ENCODE peak calls at places on chromosomes 6 and 20, in seven cellular contexts. One of them, this sample, is unnamed.

GRCh38 chr20:47992021-47992467 is 206.8 kb upstream of the SULF2 start:
- DNase-seq in dorsolateral prefrontal cortex: no peak
- DNase-seq in neural crest cell: no peak
- DNase-seq in stimulated activated CD8-positive, alpha-beta memory T cell treated with anti-CD3 and anti-CD28 coated beads, Interleukin-15, amount 100 ng/mL, for 24 hours: no peak
- DNase-seq in NCI-H1092: no peak
- DNase-seq in NCI-H1048: no peak
- DNase-seq in upper lobe of right lung: no peak
- DNase-seq in this sample: no peak

GRCh38 chr20:37567671-37568588 is 40.3 kb upstream of the BLCAP start:
- DNase-seq in neural crest cell: no peak
- DNase-seq in dorsolateral prefrontal cortex: no peak
- DNase-seq in upper lobe of right lung: no peak
- DNase-seq in NCI-H1048: no peak
- DNase-seq in NCI-H1092: peak
- DNase-seq in stimulated activated CD8-positive, alpha-beta memory T cell treated with anti-CD3 and anti-CD28 coated beads, Interleukin-15, amount 100 ng/mL, for 24 hours: no peak
- DNase-seq in this sample: peak

GRCh38 chr6:137358273-137358672 is 135.9 kb downstream of the OLIG3 start:
- DNase-seq in NCI-H1048: no peak
- DNase-seq in upper lobe of right lung: no peak
- DNase-seq in NCI-H1092: no peak
- DNase-seq in dorsolateral prefrontal cortex: no peak
- DNase-seq in neural crest cell: no peak
- DNase-seq in stimulated activated CD8-positive, alpha-beta memory T cell treated with anti-CD3 and anti-CD28 coated beads, Interleukin-15, amount 100 ng/mL, for 24 hours: no peak
- DNase-seq in this sample: no peak

GRCh38 chr6:39209360-39209811 is 19.9 kb downstream of the KCNK5 start:
- DNase-seq in dorsolateral prefrontal cortex: no peak
- DNase-seq in neural crest cell: no peak
- DNase-seq in upper lobe of right lung: no peak
- DNase-seq in NCI-H1048: no peak
- DNase-seq in stimulated activated CD8-positive, alpha-beta memory T cell treated with anti-CD3 and anti-CD28 coated beads, Interleukin-15, amount 100 ng/mL, for 24 hours: no peak
- DNase-seq in NCI-H1092: no peak
- DNase-seq in this sample: no peak

GRCh38 chr20:35953411-35954199 is 697 bp downstream of the SCAND1 start:
- DNase-seq in neural crest cell: peak
- DNase-seq in stimulated activated CD8-positive, alpha-beta memory T cell treated with anti-CD3 and anti-CD28 coated beads, Interleukin-15, amount 100 ng/mL, for 24 hours: peak
- DNase-seq in upper lobe of right lung: peak
- DNase-seq in dorsolateral prefrontal cortex: peak
- DNase-seq in NCI-H1048: no peak
- DNase-seq in NCI-H1092: peak
- DNase-seq in this sample: peak

GRCh38 chr6:111731404-111732195 is 125.9 kb upstream of the TRAF3IP2 start:
- DNase-seq in dorsolateral prefrontal cortex: no peak
- DNase-seq in NCI-H1092: no peak
- DNase-seq in stimulated activated CD8-positive, alpha-beta memory T cell treated with anti-CD3 and anti-CD28 coated beads, Interleukin-15, amount 100 ng/mL, for 24 hours: no peak
- DNase-seq in NCI-H1048: no peak
- DNase-seq in neural crest cell: peak
- DNase-seq in upper lobe of right lung: no peak
- DNase-seq in this sample: no peak

GRCh38 chr6:41370488-41371111 is 35.2 kb downstream of the NCR2 start:
- DNase-seq in dorsolateral prefrontal cortex: no peak
- DNase-seq in stimulated activated CD8-positive, alpha-beta memory T cell treated with anti-CD3 and anti-CD28 coated beads, Interleukin-15, amount 100 ng/mL, for 24 hours: no peak
- DNase-seq in neural crest cell: no peak
- DNase-seq in upper lobe of right lung: no peak
- DNase-seq in NCI-H1048: no peak
- DNase-seq in NCI-H1092: no peak
- DNase-seq in this sample: no peak

GRCh38 chr6:40083141-40083920 is 149.1 kb upstream of the MOCS1 start:
- DNase-seq in NCI-H1048: no peak
- DNase-seq in neural crest cell: no peak
- DNase-seq in upper lobe of right lung: no peak
- DNase-seq in NCI-H1092: no peak
- DNase-seq in dorsolateral prefrontal cortex: no peak
- DNase-seq in stimulated activated CD8-positive, alpha-beta memory T cell treated with anti-CD3 and anti-CD28 coated beads, Interleukin-15, amount 100 ng/mL, for 24 hours: no peak
- DNase-seq in this sample: no peak

GRCh38 chr20:61430228-61430624 is 178.2 kb downstream of the CDH4 start:
- DNase-seq in upper lobe of right lung: peak
- DNase-seq in stimulated activated CD8-positive, alpha-beta memory T cell treated with anti-CD3 and anti-CD28 coated beads, Interleukin-15, amount 100 ng/mL, for 24 hours: no peak
- DNase-seq in NCI-H1092: no peak
- DNase-seq in dorsolateral prefrontal cortex: no peak
- DNase-seq in NCI-H1048: no peak
- DNase-seq in neural crest cell: no peak
- DNase-seq in this sample: no peak

GRCh38 chr6:85620308-85620707 is 22.4 kb downstream of the SYNCRIP start:
- DNase-seq in NCI-H1092: no peak
- DNase-seq in stimulated activated CD8-positive, alpha-beta memory T cell treated with anti-CD3 and anti-CD28 coated beads, Interleukin-15, amount 100 ng/mL, for 24 hours: no peak
- DNase-seq in upper lobe of right lung: no peak
- DNase-seq in NCI-H1048: no peak
- DNase-seq in dorsolateral prefrontal cortex: no peak
- DNase-seq in neural crest cell: no peak
- DNase-seq in this sample: no peak

GRCh38 chr20:32510120-32510600 is 75.0 kb downstream of the NOL4L start:
- DNase-seq in NCI-H1048: no peak
- DNase-seq in neural crest cell: no peak
- DNase-seq in stimulated activated CD8-positive, alpha-beta memory T cell treated with anti-CD3 and anti-CD28 coated beads, Interleukin-15, amount 100 ng/mL, for 24 hours: no peak
- DNase-seq in upper lobe of right lung: no peak
- DNase-seq in dorsolateral prefrontal cortex: no peak
- DNase-seq in NCI-H1092: no peak
- DNase-seq in this sample: no peak

GRCh38 chr6:44000164-44000842 is 126.9 kb downstream of the MRPL14 start:
- DNase-seq in dorsolateral prefrontal cortex: no peak
- DNase-seq in NCI-H1092: peak
- DNase-seq in upper lobe of right lung: peak
- DNase-seq in stimulated activated CD8-positive, alpha-beta memory T cell treated with anti-CD3 and anti-CD28 coated beads, Interleukin-15, amount 100 ng/mL, for 24 hours: no peak
- DNase-seq in neural crest cell: no peak
- DNase-seq in NCI-H1048: no peak
- DNase-seq in this sample: no peak

GRCh38 chr6:34414999-34415858 is 10.6 kb downstream of the RPS10 start:
- DNase-seq in stimulated activated CD8-positive, alpha-beta memory T cell treated with anti-CD3 and anti-CD28 coated beads, Interleukin-15, amount 100 ng/mL, for 24 hours: no peak
- DNase-seq in dorsolateral prefrontal cortex: no peak
- DNase-seq in neural crest cell: no peak
- DNase-seq in NCI-H1048: no peak
- DNase-seq in upper lobe of right lung: no peak
- DNase-seq in NCI-H1092: no peak
- DNase-seq in this sample: no peak

GRCh38 chr20:47662483-47663353 is 122.6 kb downstream of the SULF2 start:
- DNase-seq in upper lobe of right lung: no peak
- DNase-seq in NCI-H1048: no peak
- DNase-seq in stimulated activated CD8-positive, alpha-beta memory T cell treated with anti-CD3 and anti-CD28 coated beads, Interleukin-15, amount 100 ng/mL, for 24 hours: no peak
- DNase-seq in neural crest cell: no peak
- DNase-seq in NCI-H1092: no peak
- DNase-seq in dorsolateral prefrontal cortex: no peak
- DNase-seq in this sample: no peak

GRCh38 chr6:3282461-3283236 is 23.9 kb downstream of the PSMG4 start:
- DNase-seq in stimulated activated CD8-positive, alpha-beta memory T cell treated with anti-CD3 and anti-CD28 coated beads, Interleukin-15, amount 100 ng/mL, for 24 hours: no peak
- DNase-seq in NCI-H1048: no peak
- DNase-seq in NCI-H1092: no peak
- DNase-seq in upper lobe of right lung: peak
- DNase-seq in neural crest cell: no peak
- DNase-seq in dorsolateral prefrontal cortex: no peak
- DNase-seq in this sample: no peak

GRCh38 chr20:2342243-2342642 is 38.5 kb upstream of the TGM6 start:
- DNase-seq in upper lobe of right lung: no peak
- DNase-seq in stimulated activated CD8-positive, alpha-beta memory T cell treated with anti-CD3 and anti-CD28 coated beads, Interleukin-15, amount 100 ng/mL, for 24 hours: no peak
- DNase-seq in dorsolateral prefrontal cortex: no peak
- DNase-seq in NCI-H1092: no peak
- DNase-seq in neural crest cell: no peak
- DNase-seq in NCI-H1048: no peak
- DNase-seq in this sample: no peak

GRCh38 chr6:117404548-117404947 is 21.2 kb downstream of the ROS1 start:
- DNase-seq in upper lobe of right lung: no peak
- DNase-seq in NCI-H1048: no peak
- DNase-seq in NCI-H1092: no peak
- DNase-seq in dorsolateral prefrontal cortex: no peak
- DNase-seq in stimulated activated CD8-positive, alpha-beta memory T cell treated with anti-CD3 and anti-CD28 coated beads, Interleukin-15, amount 100 ng/mL, for 24 hours: no peak
- DNase-seq in neural crest cell: no peak
- DNase-seq in this sample: no peak

GRCh38 chr6:132053523-132053922 is 102.4 kb upstream of the CCN2 start:
- DNase-seq in upper lobe of right lung: no peak
- DNase-seq in NCI-H1048: no peak
- DNase-seq in stimulated activated CD8-positive, alpha-beta memory T cell treated with anti-CD3 and anti-CD28 coated beads, Interleukin-15, amount 100 ng/mL, for 24 hours: no peak
- DNase-seq in NCI-H1092: no peak
- DNase-seq in neural crest cell: no peak
- DNase-seq in dorsolateral prefrontal cortex: no peak
- DNase-seq in this sample: no peak

GRCh38 chr20:2756056-2756611 is 44.3 kb downstream of the CPXM1 start:
- DNase-seq in NCI-H1048: no peak
- DNase-seq in upper lobe of right lung: no peak
- DNase-seq in NCI-H1092: no peak
- DNase-seq in dorsolateral prefrontal cortex: no peak
- DNase-seq in stimulated activated CD8-positive, alpha-beta memory T cell treated with anti-CD3 and anti-CD28 coated beads, Interleukin-15, amount 100 ng/mL, for 24 hours: no peak
- DNase-seq in neural crest cell: peak
- DNase-seq in this sample: peak

GRCh38 chr20:46367234-46367633 is 39.2 kb downstream of the ELMO2 start:
- DNase-seq in dorsolateral prefrontal cortex: no peak
- DNase-seq in stimulated activated CD8-positive, alpha-beta memory T cell treated with anti-CD3 and anti-CD28 coated beads, Interleukin-15, amount 100 ng/mL, for 24 hours: no peak
- DNase-seq in upper lobe of right lung: no peak
- DNase-seq in neural crest cell: no peak
- DNase-seq in NCI-H1048: no peak
- DNase-seq in NCI-H1092: no peak
- DNase-seq in this sample: no peak

GRCh38 chr6:71181565-71181964 is 107.0 kb upstream of the OGFRL1 start:
- DNase-seq in NCI-H1092: no peak
- DNase-seq in upper lobe of right lung: no peak
- DNase-seq in neural crest cell: no peak
- DNase-seq in dorsolateral prefrontal cortex: no peak
- DNase-seq in stimulated activated CD8-positive, alpha-beta memory T cell treated with anti-CD3 and anti-CD28 coated beads, Interleukin-15, amount 100 ng/mL, for 24 hours: no peak
- DNase-seq in NCI-H1048: no peak
- DNase-seq in this sample: no peak

GRCh38 chr20:46214831-46215488 is 93.3 kb downstream of the CDH22 start:
- DNase-seq in stimulated activated CD8-positive, alpha-beta memory T cell treated with anti-CD3 and anti-CD28 coated beads, Interleukin-15, amount 100 ng/mL, for 24 hours: no peak
- DNase-seq in NCI-H1048: no peak
- DNase-seq in upper lobe of right lung: no peak
- DNase-seq in neural crest cell: no peak
- DNase-seq in dorsolateral prefrontal cortex: no peak
- DNase-seq in NCI-H1092: no peak
- DNase-seq in this sample: no peak

GRCh38 chr6:113719545-113719944 is 137.6 kb upstream of the MARCKS start:
- DNase-seq in dorsolateral prefrontal cortex: no peak
- DNase-seq in NCI-H1048: no peak
- DNase-seq in upper lobe of right lung: no peak
- DNase-seq in neural crest cell: no peak
- DNase-seq in stimulated activated CD8-positive, alpha-beta memory T cell treated with anti-CD3 and anti-CD28 coated beads, Interleukin-15, amount 100 ng/mL, for 24 hours: no peak
- DNase-seq in NCI-H1092: no peak
- DNase-seq in this sample: no peak

GRCh38 chr6:106520711-106521367 is 108.5 kb downstream of the RTN4IP1 start:
- DNase-seq in stimulated activated CD8-positive, alpha-beta memory T cell treated with anti-CD3 and anti-CD28 coated beads, Interleukin-15, amount 100 ng/mL, for 24 hours: no peak
- DNase-seq in upper lobe of right lung: peak
- DNase-seq in NCI-H1092: no peak
- DNase-seq in NCI-H1048: no peak
- DNase-seq in neural crest cell: no peak
- DNase-seq in dorsolateral prefrontal cortex: no peak
- DNase-seq in this sample: no peak

GRCh38 chr6:158048589-158048988 is 66.9 kb downstream of the SYNJ2 start:
- DNase-seq in NCI-H1048: no peak
- DNase-seq in NCI-H1092: no peak
- DNase-seq in neural crest cell: no peak
- DNase-seq in stimulated activated CD8-positive, alpha-beta memory T cell treated with anti-CD3 and anti-CD28 coated beads, Interleukin-15, amount 100 ng/mL, for 24 hours: no peak
- DNase-seq in dorsolateral prefrontal cortex: peak
- DNase-seq in upper lobe of right lung: peak
- DNase-seq in this sample: no peak

GRCh38 chr6:123393333-123393732 is 243.4 kb downstream of the TRDN start:
- DNase-seq in dorsolateral prefrontal cortex: no peak
- DNase-seq in stimulated activated CD8-positive, alpha-beta memory T cell treated with anti-CD3 and anti-CD28 coated beads, Interleukin-15, amount 100 ng/mL, for 24 hours: no peak
- DNase-seq in NCI-H1048: no peak
- DNase-seq in NCI-H1092: peak
- DNase-seq in neural crest cell: no peak
- DNase-seq in upper lobe of right lung: no peak
- DNase-seq in this sample: no peak

GRCh38 chr6:41066867-41067304 is 5.3 kb downstream of the OARD1 start:
- DNase-seq in neural crest cell: peak
- DNase-seq in stimulated activated CD8-positive, alpha-beta memory T cell treated with anti-CD3 and anti-CD28 coated beads, Interleukin-15, amount 100 ng/mL, for 24 hours: peak
- DNase-seq in NCI-H1048: peak
- DNase-seq in dorsolateral prefrontal cortex: peak
- DNase-seq in upper lobe of right lung: no peak
- DNase-seq in NCI-H1092: peak
- DNase-seq in this sample: no peak

GRCh38 chr20:63708301-63709148 is 686 bp downstream of the ZGPAT start:
- DNase-seq in NCI-H1048: no peak
- DNase-seq in upper lobe of right lung: peak
- DNase-seq in neural crest cell: no peak
- DNase-seq in dorsolateral prefrontal cortex: peak
- DNase-seq in NCI-H1092: no peak
- DNase-seq in stimulated activated CD8-positive, alpha-beta memory T cell treated with anti-CD3 and anti-CD28 coated beads, Interleukin-15, amount 100 ng/mL, for 24 hours: no peak
- DNase-seq in this sample: peak

GRCh38 chr6:24923885-24924401 is 11.8 kb downstream of the RIPOR2 start:
- DNase-seq in NCI-H1048: no peak
- DNase-seq in upper lobe of right lung: no peak
- DNase-seq in dorsolateral prefrontal cortex: no peak
- DNase-seq in neural crest cell: no peak
- DNase-seq in stimulated activated CD8-positive, alpha-beta memory T cell treated with anti-CD3 and anti-CD28 coated beads, Interleukin-15, amount 100 ng/mL, for 24 hours: no peak
- DNase-seq in NCI-H1092: no peak
- DNase-seq in this sample: no peak

This sample was measured in H1.